ENCODE peak calls at places on chromosome 17, in eight cellular contexts. Y is transverse colon, C is lower leg skin, R is AG09319, G is fibroblast of mammary gland, D is heart right ventricle, A is fibroblast of pulmonary artery, E is Peyer's patch. S is an unnamed sample.

GRCh38 chr17:44067547-44067945 is 1.1 kb upstream of the LSM12 start:
- DNase-seq in Y (no peak), C (no peak), R (no peak), G (no peak), D (no peak), A (no peak), E (no peak), S (no peak)

GRCh38 chr17:42107597-42108576 is 4.6 kb downstream of the DHX58 start:
- DNase-seq in Y (peak), C (peak), R (no peak), G (no peak), D (peak), A (peak), E (peak), S (no peak)

GRCh38 chr17:56754523-56755208 is 79.1 kb downstream of the C17orf67 start:
- DNase-seq in Y (no peak), C (no peak), R (no peak), G (peak), D (no peak), A (peak), E (no peak), S (peak)

GRCh38 chr17:82397449-82398335 is 20.5 kb upstream of the HEXD start:
- DNase-seq in Y (peak), C (no peak), R (no peak), G (no peak), D (no peak), A (no peak), E (no peak), S (no peak)

GRCh38 chr17:64262422-64263260 is at the start of gene TEX2:
- DNase-seq in Y (peak), C (peak), R (no peak), G (no peak), D (peak), A (no peak), E (peak), S (no peak)

GRCh38 chr17:71455219-71455618 is 665.6 kb upstream of the SOX9 start:
- DNase-seq in Y (no peak), C (no peak), R (no peak), G (no peak), D (no peak), A (no peak), E (no peak), S (no peak)

GRCh38 chr17:28897769-28898259 is 281 bp upstream of the FLOT2 start:
- DNase-seq in Y (no peak), C (no peak), R (no peak), G (no peak), D (no peak), A (no peak), E (peak), S (no peak)

GRCh38 chr17:17515921-17516295 is 19.7 kb upstream of the RASD1 start:
- DNase-seq in Y (no peak), C (no peak), R (no peak), G (peak), D (no peak), A (peak), E (no peak), S (no peak)

GRCh38 chr17:69466905-69467630 is 52.6 kb downstream of the MAP2K6 start:
- DNase-seq in Y (no peak), C (no peak), R (no peak), G (peak), D (no peak), A (peak), E (no peak), S (no peak)

GRCh38 chr17:44599298-44600175 is 42.3 kb downstream of the FZD2 start:
- DNase-seq in Y (peak), C (no peak), R (peak), G (peak), D (no peak), A (peak), E (no peak), S (peak)

GRCh38 chr17:47280072-47280811 is 26.6 kb downstream of the ITGB3 start:
- DNase-seq in Y (no peak), C (no peak), R (no peak), G (peak), D (no peak), A (peak), E (no peak), S (no peak)

GRCh38 chr17:76202516-76202915 is 37.8 kb downstream of the RNF157 start:
- DNase-seq in Y (no peak), C (no peak), R (no peak), G (peak), D (no peak), A (no peak), E (no peak), S (no peak)

GRCh38 chr17:47177261-47177660 is 11.8 kb downstream of the CDC27 start:
- DNase-seq in Y (no peak), C (no peak), R (no peak), G (no peak), D (no peak), A (no peak), E (no peak), S (no peak)

GRCh38 chr17:62824290-62825135 is 16.4 kb upstream of the MARCHF10 start:
- DNase-seq in Y (no peak), C (peak), R (peak), G (peak), D (no peak), A (peak), E (no peak), S (peak)

GRCh38 chr17:16939271-16939576 is 32.7 kb downstream of the TNFRSF13B start:
- DNase-seq in Y (no peak), C (no peak), R (no peak), G (no peak), D (no peak), A (no peak), E (no peak), S (no peak)

GRCh38 chr17:74373838-74374606 is 6.7 kb downstream of the GPR142 start:
- DNase-seq in Y (peak), C (no peak), R (no peak), G (no peak), D (no peak), A (no peak), E (no peak), S (no peak)

GRCh38 chr17:47694018-47694817 is at the start of gene TBKBP1:
- DNase-seq in Y (peak), C (no peak), R (no peak), G (no peak), D (peak), A (peak), E (peak), S (no peak)

GRCh38 chr17:37510056-37510455 is 20.4 kb downstream of the DUSP14 start:
- DNase-seq in Y (no peak), C (no peak), R (no peak), G (no peak), D (no peak), A (no peak), E (no peak), S (no peak)

DNA sequence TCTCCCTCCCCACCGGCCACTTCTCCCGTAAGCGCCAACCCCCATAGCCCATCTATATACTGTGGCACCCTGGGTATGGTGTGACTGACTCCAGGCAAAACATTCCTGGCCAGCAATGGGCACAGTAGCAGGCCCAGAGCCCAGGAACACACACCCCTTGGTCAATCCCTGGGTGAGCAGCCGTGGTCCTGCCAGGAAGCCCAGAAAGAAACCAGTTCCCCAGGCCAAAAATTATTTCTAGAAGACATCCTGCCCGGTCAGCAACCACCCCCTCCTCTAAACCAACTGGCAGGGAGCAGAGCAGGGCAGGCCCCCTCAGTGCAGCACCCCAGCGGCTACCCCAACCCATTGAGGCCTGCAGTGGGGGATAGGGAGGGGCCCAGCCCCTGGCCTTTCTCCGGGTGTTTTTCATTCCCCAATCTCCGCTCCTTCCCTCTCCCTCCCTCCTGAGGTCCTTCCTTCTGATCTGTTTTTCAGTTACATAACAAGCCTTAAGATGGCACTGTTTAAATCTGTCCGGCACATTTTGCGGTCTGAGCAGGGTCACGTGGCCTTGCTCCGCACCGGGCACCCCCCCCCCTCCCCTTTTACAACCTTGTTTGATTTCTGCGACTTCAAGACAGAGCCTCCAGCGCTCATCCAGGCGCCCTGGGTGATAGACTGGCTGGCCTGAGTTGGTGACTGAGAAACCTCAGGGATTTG is 2.0 kb downstream of the NPTX1 start:
- DNase-seq in Y (no peak), C (no peak), R (no peak), G (peak), D (no peak), A (peak), E (no peak), S (no peak)
- TF ChIP-seq CTCF in Y (no peak), C (no peak), R (peak), G (no peak), D (no peak), A (peak), E (no peak), S (no peak)

GRCh38 chr17:3551189-3551588 is 6.4 kb downstream of the TRPV3 start:
- DNase-seq in Y (peak), C (no peak), R (no peak), G (no peak), D (no peak), A (no peak), E (no peak), S (no peak)
- TF ChIP-seq CTCF in Y (no peak), C (no peak), R (no peak), G (no peak), D (no peak), A (peak), E (no peak), S (peak)

GRCh38 chr17:79811888-79812205 is 15.0 kb upstream of the CBX8 start:
- DNase-seq in Y (no peak), C (no peak), R (no peak), G (no peak), D (no peak), A (no peak), E (no peak), S (no peak)
- TF ChIP-seq CTCF in Y (no peak), C (no peak), R (no peak), G (no peak), D (no peak), A (no peak), E (no peak), S (no peak)

DNA sequence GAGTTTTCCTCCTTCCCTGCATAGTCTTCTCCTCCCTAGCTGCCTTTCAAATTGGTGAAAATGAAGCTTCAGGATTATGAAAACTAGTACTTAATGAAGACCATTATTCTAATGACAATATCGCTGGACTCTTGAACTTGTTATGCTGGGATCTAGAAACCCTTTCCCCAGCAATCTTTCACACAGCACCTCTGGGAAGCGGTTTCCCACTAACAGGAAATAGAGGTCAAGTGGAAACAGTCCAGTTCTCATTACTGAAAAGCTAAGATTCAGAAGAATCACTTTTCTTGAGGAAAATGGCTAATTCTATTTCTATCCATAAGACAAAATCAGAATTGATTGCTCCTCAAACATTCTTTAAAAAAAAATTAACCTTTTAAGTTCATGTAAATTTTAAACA is 2.0 kb upstream of the VEZF1 start:
- DNase-seq in Y (no peak), C (no peak), R (no peak), G (no peak), D (no peak), A (no peak), E (no peak), S (no peak)
- TF ChIP-seq CTCF in Y (no peak), C (no peak), R (no peak), G (no peak), D (no peak), A (no peak), E (no peak), S (no peak)

GRCh38 chr17:68327823-68328557 is 36.7 kb downstream of the ARSG start:
- DNase-seq in Y (no peak), C (no peak), R (no peak), G (no peak), D (no peak), A (no peak), E (no peak), S (no peak)
- TF ChIP-seq CTCF in Y (no peak), C (no peak), R (no peak), G (peak), D (no peak), A (peak), E (no peak), S (no peak)

DNA sequence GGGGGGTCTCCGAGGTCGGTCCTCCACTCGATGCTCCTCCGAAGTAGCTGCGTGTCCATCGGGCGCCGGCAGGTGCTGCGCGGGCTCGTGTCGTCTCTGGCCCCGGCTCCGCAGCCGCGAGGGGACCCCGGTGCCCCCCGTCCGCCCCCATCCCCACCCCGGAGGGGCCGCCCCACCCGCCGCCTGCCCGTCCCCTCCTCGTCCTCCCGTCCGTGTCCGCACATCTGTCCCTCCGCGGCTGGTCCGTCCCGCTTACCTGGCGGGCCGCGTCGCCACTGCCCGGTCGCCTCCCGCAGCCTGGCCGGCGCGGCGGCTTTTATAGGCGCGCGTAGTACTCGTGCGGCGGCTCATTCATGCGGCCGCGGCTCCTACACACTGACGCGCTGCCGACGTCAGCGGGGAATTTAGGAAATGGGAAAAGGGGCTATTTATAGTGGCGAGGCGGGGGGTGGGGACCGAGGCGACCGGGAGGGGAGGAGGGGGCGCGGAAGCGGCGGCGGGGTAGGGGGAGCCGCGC is 4.0 kb upstream of the HIC1 start:
- DNase-seq in Y (peak), C (no peak), R (no peak), G (peak), D (no peak), A (no peak), E (no peak), S (no peak)
- TF ChIP-seq CTCF in Y (no peak), C (no peak), R (no peak), G (no peak), D (no peak), A (no peak), E (no peak), S (no peak)